ENCODE peak calls at places on chromosomes 4 and X, in ten cellular contexts. One of them, this sample, is unnamed.

GRCh38 chrX:87732133-87732532 is 214.5 kb downstream of the KLHL4 start:
- DNase-seq in testis: no peak
- DNase-seq in A549: no peak
- DNase-seq in GM23338: peak; percentile 22
- DNase-seq in tibial artery: no peak
- DNase-seq in breast epithelium: no peak
- DNase-seq in body of pancreas: no peak
- DNase-seq in heart right ventricle: no peak
- DNase-seq in CD4-positive, alpha-beta memory T cell: no peak
- DNase-seq in right lobe of liver: no peak
- DNase-seq in this sample: no peak

GRCh38 chr4:86091201-86091600 is 268.7 kb downstream of the MAPK10 start:
- DNase-seq in GM23338: no peak
- DNase-seq in body of pancreas: no peak
- DNase-seq in right lobe of liver: no peak
- DNase-seq in A549: no peak
- DNase-seq in tibial artery: no peak
- DNase-seq in breast epithelium: no peak
- DNase-seq in heart right ventricle: no peak
- DNase-seq in testis: no peak
- DNase-seq in CD4-positive, alpha-beta memory T cell: no peak
- DNase-seq in this sample: no peak

GRCh38 chrX:154368630-154369452 is 5.6 kb downstream of the FLNA start:
- DNase-seq in right lobe of liver: no peak
- DNase-seq in tibial artery: peak; percentile 81
- DNase-seq in breast epithelium: peak; percentile 78
- DNase-seq in GM23338: peak; percentile 41
- DNase-seq in A549: peak; percentile 87
- DNase-seq in testis: peak; percentile 70
- DNase-seq in CD4-positive, alpha-beta memory T cell: peak; percentile 94
- DNase-seq in body of pancreas: peak; percentile 39
- DNase-seq in heart right ventricle: peak; percentile 71
- DNase-seq in this sample: peak; percentile 84

GRCh38 chr4:3340703-3341088 is 47.9 kb downstream of the RGS12 start:
- DNase-seq in right lobe of liver: peak; percentile 92
- DNase-seq in GM23338: no peak
- DNase-seq in breast epithelium: peak; percentile 44
- DNase-seq in A549: peak; percentile 14
- DNase-seq in testis: no peak
- DNase-seq in tibial artery: no peak
- DNase-seq in CD4-positive, alpha-beta memory T cell: no peak
- DNase-seq in heart right ventricle: no peak
- DNase-seq in body of pancreas: peak; percentile 89
- DNase-seq in this sample: no peak

GRCh38 chr4:140427104-140427918 is at the start of gene CLGN:
- DNase-seq in testis: peak; percentile 79
- DNase-seq in tibial artery: peak; percentile 21
- DNase-seq in A549: peak; percentile 77
- DNase-seq in GM23338: peak; percentile 94
- DNase-seq in CD4-positive, alpha-beta memory T cell: peak; percentile 12
- DNase-seq in right lobe of liver: peak; percentile 80
- DNase-seq in breast epithelium: no peak
- DNase-seq in body of pancreas: peak; percentile 65
- DNase-seq in heart right ventricle: peak; percentile 82
- DNase-seq in this sample: peak; percentile 91

GRCh38 chr4:127145001-127145400 is 487.8 kb upstream of the INTU start:
- DNase-seq in body of pancreas: no peak
- DNase-seq in heart right ventricle: no peak
- DNase-seq in testis: no peak
- DNase-seq in right lobe of liver: no peak
- DNase-seq in tibial artery: no peak
- DNase-seq in GM23338: no peak
- DNase-seq in CD4-positive, alpha-beta memory T cell: no peak
- DNase-seq in breast epithelium: no peak
- DNase-seq in A549: no peak
- DNase-seq in this sample: no peak

GRCh38 chr4:36255575-36255974 is 11.3 kb upstream of the ARAP2 start:
- DNase-seq in tibial artery: no peak
- DNase-seq in A549: no peak
- DNase-seq in heart right ventricle: no peak
- DNase-seq in right lobe of liver: no peak
- DNase-seq in breast epithelium: no peak
- DNase-seq in body of pancreas: no peak
- DNase-seq in GM23338: no peak
- DNase-seq in CD4-positive, alpha-beta memory T cell: peak; percentile 87
- DNase-seq in testis: no peak
- DNase-seq in this sample: no peak

GRCh38 chr4:10025230-10025806 is 4.0 kb upstream of the SLC2A9 start:
- DNase-seq in heart right ventricle: no peak
- DNase-seq in A549: no peak
- DNase-seq in right lobe of liver: no peak
- DNase-seq in breast epithelium: no peak
- DNase-seq in body of pancreas: no peak
- DNase-seq in CD4-positive, alpha-beta memory T cell: no peak
- DNase-seq in testis: no peak
- DNase-seq in GM23338: no peak
- DNase-seq in tibial artery: no peak
- DNase-seq in this sample: no peak

GRCh38 chr4:77159798-77160197 is 2.8 kb downstream of the CCNG2 start:
- DNase-seq in tibial artery: no peak
- DNase-seq in heart right ventricle: no peak
- DNase-seq in CD4-positive, alpha-beta memory T cell: no peak
- DNase-seq in A549: no peak
- DNase-seq in testis: no peak
- DNase-seq in GM23338: no peak
- DNase-seq in right lobe of liver: no peak
- DNase-seq in body of pancreas: no peak
- DNase-seq in breast epithelium: no peak
- DNase-seq in this sample: no peak

GRCh38 chr4:77158487-77158861 is 1.5 kb downstream of the CCNG2 start:
- DNase-seq in GM23338: no peak
- DNase-seq in breast epithelium: no peak
- DNase-seq in CD4-positive, alpha-beta memory T cell: peak; percentile 6
- DNase-seq in A549: no peak
- DNase-seq in right lobe of liver: no peak
- DNase-seq in body of pancreas: no peak
- DNase-seq in heart right ventricle: no peak
- DNase-seq in testis: no peak
- DNase-seq in tibial artery: peak; percentile 30
- DNase-seq in this sample: no peak

GRCh38 chr4:77167866-77168265 is 10.9 kb downstream of the CCNG2 start:
- DNase-seq in tibial artery: no peak
- DNase-seq in heart right ventricle: no peak
- DNase-seq in CD4-positive, alpha-beta memory T cell: no peak
- DNase-seq in GM23338: no peak
- DNase-seq in right lobe of liver: no peak
- DNase-seq in A549: no peak
- DNase-seq in breast epithelium: no peak
- DNase-seq in body of pancreas: no peak
- DNase-seq in testis: no peak
- DNase-seq in this sample: no peak

GRCh38 chr4:77167173-77167572 is 10.2 kb downstream of the CCNG2 start:
- DNase-seq in breast epithelium: no peak
- DNase-seq in tibial artery: no peak
- DNase-seq in CD4-positive, alpha-beta memory T cell: no peak
- DNase-seq in body of pancreas: no peak
- DNase-seq in testis: no peak
- DNase-seq in A549: no peak
- DNase-seq in right lobe of liver: no peak
- DNase-seq in heart right ventricle: no peak
- DNase-seq in GM23338: no peak
- DNase-seq in this sample: no peak

DNA sequence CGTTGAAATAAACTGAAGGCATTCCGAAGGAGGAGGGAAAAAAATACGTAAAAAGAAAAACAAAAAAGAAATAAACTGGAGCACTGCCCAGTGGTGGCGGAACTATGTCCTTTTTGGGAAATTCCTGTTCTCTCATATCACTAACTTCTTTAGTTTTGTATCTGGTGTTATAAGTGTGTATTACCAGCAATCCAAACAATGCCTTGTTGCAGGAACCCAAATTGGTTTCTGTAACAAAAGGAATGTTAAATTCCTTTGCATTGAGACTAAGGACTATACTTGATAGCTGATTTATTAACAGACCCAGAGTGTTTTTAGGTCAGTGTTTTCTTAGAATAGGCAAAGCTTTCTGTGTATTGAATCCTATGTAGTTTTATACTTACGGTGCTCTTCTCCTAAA is 6.6 kb downstream of the CCNG2 start:
- DNase-seq in testis: no peak
- DNase-seq in CD4-positive, alpha-beta memory T cell: no peak
- DNase-seq in heart right ventricle: no peak
- DNase-seq in right lobe of liver: no peak
- DNase-seq in GM23338: no peak
- DNase-seq in A549: no peak
- DNase-seq in tibial artery: no peak
- DNase-seq in breast epithelium: no peak
- DNase-seq in body of pancreas: no peak
- DNase-seq in this sample: no peak
- H3K27ac ChIP-seq in testis: no peak overlapping the region
- H3K27ac ChIP-seq in CD4-positive, alpha-beta memory T cell: no peak overlapping the region
- H3K27ac ChIP-seq in heart right ventricle: no peak overlapping the region
- H3K27ac ChIP-seq in right lobe of liver: no peak overlapping the region
- H3K27ac ChIP-seq in GM23338: no peak overlapping the region
- H3K27ac ChIP-seq in A549: no peak overlapping the region
- H3K27ac ChIP-seq in tibial artery: peak overlapping the region; percentile 7
- H3K27ac ChIP-seq in breast epithelium: no peak overlapping the region
- H3K27ac ChIP-seq in body of pancreas: no peak overlapping the region
- H3K27ac ChIP-seq in this sample: no peak overlapping the region

DNA sequence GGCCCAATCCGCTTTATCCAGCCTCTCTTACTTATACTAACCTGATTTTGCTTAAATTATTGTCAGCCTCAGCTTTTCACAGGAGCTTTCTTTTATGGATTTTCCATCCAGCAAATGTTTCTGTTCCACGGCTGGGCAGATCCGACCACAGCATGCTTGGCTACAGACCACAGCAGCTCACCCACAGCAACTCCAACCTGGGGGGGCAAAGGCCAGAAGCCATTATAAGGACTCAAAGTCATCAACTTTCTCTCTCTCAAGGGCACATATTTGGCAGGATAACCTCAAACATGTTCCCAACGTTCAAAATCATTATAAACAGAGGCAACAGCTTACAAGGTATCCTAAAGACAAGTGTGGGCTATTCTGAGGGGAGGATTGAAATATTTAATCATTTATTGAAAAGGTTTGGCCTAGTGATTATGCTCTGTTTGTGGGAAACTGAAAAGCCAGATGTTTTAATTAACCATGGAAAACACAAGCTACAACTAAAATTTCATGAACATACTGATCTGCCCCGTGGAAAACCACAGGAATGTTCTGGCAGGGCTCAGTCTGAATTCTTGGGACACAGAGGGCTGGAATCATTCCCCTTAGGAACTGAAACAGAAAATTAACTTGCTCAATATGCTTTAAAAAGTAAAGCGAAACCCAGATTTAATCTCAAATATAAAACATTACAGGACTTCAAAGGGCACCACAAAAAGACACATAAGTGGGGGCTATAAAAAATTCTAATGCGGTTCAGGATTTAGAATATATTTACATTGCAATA is 71.2 kb downstream of the APBB2 start:
- DNase-seq in CD4-positive, alpha-beta memory T cell: no peak
- DNase-seq in breast epithelium: peak; percentile 84
- DNase-seq in right lobe of liver: peak; percentile 64
- DNase-seq in heart right ventricle: peak; percentile 29
- DNase-seq in tibial artery: peak; percentile 79
- DNase-seq in testis: peak; percentile 61
- DNase-seq in body of pancreas: no peak
- DNase-seq in A549: no peak
- DNase-seq in GM23338: no peak
- DNase-seq in this sample: peak; percentile 49
- H3K4me1 ChIP-seq in CD4-positive, alpha-beta memory T cell: no peaks in the 10 kb centered on the region
- H3K4me1 ChIP-seq in breast epithelium: peaks cover 14% of the 10 kb centered on the region
- H3K4me1 ChIP-seq in right lobe of liver: peaks cover 60% of the 10 kb centered on the region
- H3K4me1 ChIP-seq in heart right ventricle: no peaks in the 10 kb centered on the region
- H3K4me1 ChIP-seq in tibial artery: peaks cover 64% of the 10 kb centered on the region
- H3K4me1 ChIP-seq in testis: peaks cover 22% of the 10 kb centered on the region
- H3K4me1 ChIP-seq in body of pancreas: peaks cover 49% of the 10 kb centered on the region
- H3K4me1 ChIP-seq in A549: peaks cover 44% of the 10 kb centered on the region
- H3K4me1 ChIP-seq in GM23338: peaks cover 32% of the 10 kb centered on the region
- H3K4me1 ChIP-seq in this sample: peaks cover 11% of the 10 kb centered on the region

DNA sequence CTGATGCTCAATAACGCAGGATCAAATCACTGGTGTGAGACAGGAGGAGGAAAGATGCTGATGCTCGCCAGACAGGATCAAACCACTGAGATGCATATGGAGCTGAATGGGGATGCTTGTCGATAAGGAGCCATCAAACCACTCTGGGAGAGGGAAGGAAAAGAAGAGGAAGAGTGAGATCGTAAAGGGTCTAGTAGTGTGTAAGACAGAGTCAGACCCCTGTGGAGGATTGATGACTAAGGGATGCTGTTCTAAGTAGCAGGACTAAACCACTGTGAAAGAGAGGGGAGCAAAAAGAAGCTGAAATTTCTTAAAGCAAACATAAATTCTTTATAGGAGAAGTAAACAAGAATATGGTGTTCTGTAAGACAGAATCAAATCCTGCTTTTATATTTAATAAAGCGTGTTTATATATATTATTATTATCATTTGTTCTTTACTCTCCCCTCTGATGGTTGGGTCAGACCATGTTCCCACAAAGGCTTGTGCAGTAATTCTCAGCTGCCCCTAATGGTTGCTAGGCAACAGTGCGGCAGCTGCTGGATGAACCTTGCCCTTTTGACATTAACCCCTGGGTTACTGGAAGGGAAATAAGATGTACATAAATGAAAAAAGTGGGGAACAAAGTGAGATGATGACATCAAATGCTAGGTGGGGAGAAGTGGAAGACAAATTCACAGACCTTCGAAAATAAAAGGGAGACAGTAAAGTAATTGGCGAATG is 432.4 kb upstream of the FGF16 start:
- DNase-seq in A549: peak; percentile 31
- DNase-seq in body of pancreas: no peak
- DNase-seq in right lobe of liver: no peak
- DNase-seq in GM23338: peak; percentile 75
- DNase-seq in heart right ventricle: no peak
- DNase-seq in CD4-positive, alpha-beta memory T cell: no peak
- DNase-seq in testis: no peak
- DNase-seq in tibial artery: no peak
- DNase-seq in breast epithelium: no peak
- DNase-seq in this sample: no peak
- H3K4me3 ChIP-seq in A549: no peak overlapping the region
- H3K4me3 ChIP-seq in body of pancreas: no peak overlapping the region
- H3K4me3 ChIP-seq in right lobe of liver: no peak overlapping the region
- H3K4me3 ChIP-seq in GM23338: no peak overlapping the region
- H3K4me3 ChIP-seq in heart right ventricle: no peak overlapping the region
- H3K4me3 ChIP-seq in CD4-positive, alpha-beta memory T cell: no peak overlapping the region
- H3K4me3 ChIP-seq in testis: no peak overlapping the region
- H3K4me3 ChIP-seq in tibial artery: no peak overlapping the region
- H3K4me3 ChIP-seq in breast epithelium: no peak overlapping the region
- H3K4me3 ChIP-seq in this sample: no peak overlapping the region

GRCh38 chr4:55633903-55634302 is 2.2 kb downstream of the NMU start:
- DNase-seq in body of pancreas: no peak
- DNase-seq in A549: no peak
- DNase-seq in testis: no peak
- DNase-seq in heart right ventricle: no peak
- DNase-seq in breast epithelium: no peak
- DNase-seq in right lobe of liver: no peak
- DNase-seq in CD4-positive, alpha-beta memory T cell: no peak
- DNase-seq in GM23338: peak; percentile 12
- DNase-seq in tibial artery: no peak
- DNase-seq in this sample: no peak

GRCh38 chr4:55634417-55635128 is 1.5 kb downstream of the NMU start:
- DNase-seq in body of pancreas: no peak
- DNase-seq in testis: no peak
- DNase-seq in tibial artery: no peak
- DNase-seq in GM23338: no peak
- DNase-seq in breast epithelium: no peak
- DNase-seq in right lobe of liver: no peak
- DNase-seq in heart right ventricle: no peak
- DNase-seq in A549: no peak
- DNase-seq in CD4-positive, alpha-beta memory T cell: no peak
- DNase-seq in this sample: no peak

GRCh38 chr4:55636622-55636999 is 513 bp upstream of the NMU start:
- DNase-seq in GM23338: peak; percentile 48
- DNase-seq in body of pancreas: no peak
- DNase-seq in A549: no peak
- DNase-seq in testis: no peak
- DNase-seq in right lobe of liver: no peak
- DNase-seq in breast epithelium: no peak
- DNase-seq in tibial artery: no peak
- DNase-seq in heart right ventricle: no peak
- DNase-seq in CD4-positive, alpha-beta memory T cell: no peak
- DNase-seq in this sample: no peak

GRCh38 chr4:55635760-55636621 is at the start of gene NMU:
- DNase-seq in tibial artery: peak; percentile 24
- DNase-seq in GM23338: peak; percentile 78
- DNase-seq in body of pancreas: peak; percentile 48
- DNase-seq in testis: peak; percentile 42
- DNase-seq in A549: peak; percentile 19
- DNase-seq in right lobe of liver: peak; percentile 61
- DNase-seq in breast epithelium: no peak
- DNase-seq in CD4-positive, alpha-beta memory T cell: peak; percentile 8
- DNase-seq in heart right ventricle: peak; percentile 34
- DNase-seq in this sample: peak; percentile 58

DNA sequence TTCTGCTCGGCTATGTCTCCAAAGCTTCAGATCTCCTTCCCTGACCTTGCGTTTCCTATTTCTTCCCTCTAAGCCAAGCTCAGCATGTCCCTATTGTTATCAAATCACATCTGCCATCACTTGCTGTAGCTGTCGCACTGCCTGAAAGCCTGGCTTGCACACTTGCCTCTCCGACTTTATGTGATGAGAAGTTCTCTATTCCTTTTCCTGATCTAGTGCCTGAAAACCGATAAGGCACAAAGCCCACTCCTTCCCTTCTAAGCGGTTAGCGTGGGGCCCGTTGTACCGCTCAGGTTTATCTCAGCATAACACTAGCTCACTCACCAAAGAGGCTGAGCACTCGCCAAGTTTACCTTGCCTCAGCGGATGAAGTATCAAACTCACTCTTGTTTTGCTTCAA is 816 bp downstream of the NMU start:
- DNase-seq in testis: no peak
- DNase-seq in tibial artery: no peak
- DNase-seq in CD4-positive, alpha-beta memory T cell: no peak
- DNase-seq in breast epithelium: no peak
- DNase-seq in body of pancreas: no peak
- DNase-seq in heart right ventricle: no peak
- DNase-seq in GM23338: peak; percentile 37
- DNase-seq in A549: no peak
- DNase-seq in right lobe of liver: no peak
- DNase-seq in this sample: no peak
- H3K27ac ChIP-seq in testis: no peak overlapping the region
- H3K27ac ChIP-seq in tibial artery: no peak overlapping the region
- H3K27ac ChIP-seq in CD4-positive, alpha-beta memory T cell: no peak overlapping the region
- H3K27ac ChIP-seq in breast epithelium: no peak overlapping the region
- H3K27ac ChIP-seq in body of pancreas: no peak overlapping the region
- H3K27ac ChIP-seq in heart right ventricle: no peak overlapping the region
- H3K27ac ChIP-seq in GM23338: no peak overlapping the region
- H3K27ac ChIP-seq in A549: no peak overlapping the region
- H3K27ac ChIP-seq in right lobe of liver: no peak overlapping the region
- H3K27ac ChIP-seq in this sample: no peak overlapping the region

This sample was measured in right cardiac atrium.